ENCODE peak calls at places on chromosomes 3 and 15, in five cellular contexts. B, M, J, W and E are unnamed samples.
A peak's percentile ranks its signal among the peaks of the same experiment; 100 is the strongest.

GRCh38 chr15:32979710-32980109 is 214.8 kb downstream of the FMN1 start:
- DNase-seq in B (no peak), M (no peak), J (no peak), W (peak; percentile 93), E (no peak)

GRCh38 chr3:188830955-188831354 is 340.8 kb upstream of the TPRG1 start:
- DNase-seq in B (no peak), M (peak; percentile 26), J (no peak), W (peak; percentile 44), E (peak; percentile 3)

GRCh38 chr15:87224409-87224808 is 1032.1 kb downstream of the NTRK3 start:
- DNase-seq in B (no peak), M (no peak), J (no peak), W (peak; percentile 12), E (no peak)

GRCh38 chr3:50516048-50516871 is 12.8 kb upstream of the CACNA2D2 start:
- DNase-seq in B (peak; percentile 65), M (no peak), J (peak; percentile 24), W (no peak), E (no peak)

GRCh38 chr3:49750056-49750455 is 26.3 kb upstream of the GMPPB start:
- DNase-seq in B (no peak), M (no peak), J (no peak), W (no peak), E (no peak)

GRCh38 chr3:129593595-129594339 is 12.7 kb downstream of the PLXND1 start:
- DNase-seq in B (no peak), M (no peak), J (no peak), W (no peak), E (peak; percentile 83)

GRCh38 chr3:105521803-105522202 is 155.1 kb downstream of the ALCAM start:
- DNase-seq in B (no peak), M (peak; percentile 64), J (no peak), W (no peak), E (no peak)

GRCh38 chr15:96497951-96498350 is 167.5 kb downstream of the NR2F2 start:
- DNase-seq in B (no peak), M (no peak), J (no peak), W (peak; percentile 2), E (no peak)

GRCh38 chr3:137709011-137709601 is 55.0 kb upstream of the SOX14 start:
- DNase-seq in B (no peak), M (peak; percentile 56), J (no peak), W (no peak), E (peak; percentile 8)

GRCh38 chr3:7787871-7788828 is 713.5 kb upstream of the LMCD1 start:
- DNase-seq in B (no peak), M (no peak), J (no peak), W (no peak), E (no peak)

GRCh38 chr3:38566215-38566528 is 70.0 kb downstream of the EXOG start:
- DNase-seq in B (no peak), M (no peak), J (no peak), W (no peak), E (no peak)

GRCh38 chr3:25648107-25648535 is 16.6 kb downstream of the TOP2B start:
- DNase-seq in B (peak; percentile 45), M (peak; percentile 90), J (peak; percentile 65), W (peak; percentile 84), E (peak; percentile 89)

GRCh38 chr15:25668901-25669300 is 194.2 kb downstream of the ATP10A start:
- DNase-seq in B (no peak), M (no peak), J (no peak), W (no peak), E (no peak)

GRCh38 chr3:156732715-156733114 is 58.3 kb downstream of the TIPARP start:
- DNase-seq in B (no peak), M (no peak), J (no peak), W (no peak), E (no peak)

GRCh38 chr3:32136703-32137102 is 30.3 kb downstream of the GPD1L start:
- DNase-seq in B (no peak), M (no peak), J (no peak), W (no peak), E (no peak)

GRCh38 chr3:190345027-190345821 is 23.0 kb upstream of the CLDN1 start:
- DNase-seq in B (peak; percentile 36), M (peak; percentile 32), J (no peak), W (peak; percentile 86), E (no peak)

GRCh38 chr3:180223268-180223667 is 186.5 kb upstream of the PEX5L start:
- DNase-seq in B (no peak), M (no peak), J (no peak), W (no peak), E (no peak)

GRCh38 chr3:126365351-126366274 is 8.4 kb upstream of the KLF15 start:
- DNase-seq in B (no peak), M (no peak), J (no peak), W (no peak), E (no peak)